ENCODE peak calls at places on chromosomes 6 and 20, in seven cellular contexts. Z is T-cell, C is activated gamma-delta T cell treated with Interleukin-2 at 50 U/mL for 16 hours, M is T-helper 9 cell, X is H54, O is B cell, W is endothelial cell. S is an unnamed sample.

GRCh38 chr20:54020348-54020747 is 50.0 kb downstream of the BCAS1 start:
- DNase-seq in Z (no peak), C (no peak), M (no peak), X (no peak), O (no peak), W (no peak), S (no peak)

GRCh38 chr20:20362774-20363435 is 5.0 kb upstream of the INSM1 start:
- DNase-seq in Z (no peak), C (no peak), M (no peak), X (no peak), O (peak; percentile 12), W (peak; percentile 32), S (peak; percentile 87)

GRCh38 chr6:162442675-162443074 is 284.9 kb downstream of the PRKN start:
- DNase-seq in Z (no peak), C (no peak), M (no peak), X (no peak), O (no peak), W (peak; percentile 56), S (peak; percentile 80)

GRCh38 chr6:156308604-156309003 is 468.6 kb upstream of the ARID1B start:
- DNase-seq in Z (no peak), C (no peak), M (no peak), X (no peak), O (no peak), W (no peak), S (no peak)

GRCh38 chr20:8646716-8647115 is 422.2 kb upstream of the PLCB4 start:
- DNase-seq in Z (no peak), C (no peak), M (no peak), X (no peak), O (no peak), W (no peak), S (no peak)

GRCh38 chr20:63580796-63581461 is 6.9 kb upstream of the HELZ2 start:
- DNase-seq in Z (peak; percentile 71), C (peak; percentile 71), M (peak; percentile 55), X (no peak), O (peak; percentile 77), W (peak; percentile 33), S (peak; percentile 55)

GRCh38 chr6:53483423-53484353 is 61.2 kb downstream of the GCLC start:
- DNase-seq in Z (no peak), C (no peak), M (no peak), X (no peak), O (peak; percentile 38), W (no peak), S (no peak)

GRCh38 chr20:54026300-54027064 is 43.9 kb downstream of the BCAS1 start:
- DNase-seq in Z (no peak), C (no peak), M (no peak), X (no peak), O (no peak), W (no peak), S (no peak)

GRCh38 chr6:44177691-44178423 is 19.2 kb downstream of the CAPN11 start:
- DNase-seq in Z (no peak), C (no peak), M (no peak), X (peak; percentile 75), O (no peak), W (no peak), S (peak; percentile 46)

GRCh38 chr20:14741616-14742015 is 404.2 kb upstream of the FLRT3 start:
- DNase-seq in Z (no peak), C (no peak), M (no peak), X (no peak), O (no peak), W (no peak), S (no peak)

GRCh38 chr20:62350098-62350628 is 16.9 kb downstream of the LAMA5 start:
- DNase-seq in Z (no peak), C (no peak), M (no peak), X (peak; percentile 75), O (no peak), W (no peak), S (no peak)

GRCh38 chr6:110938176-110938575 is 20.3 kb upstream of the GTF3C6 start:
- DNase-seq in Z (no peak), C (no peak), M (no peak), X (no peak), O (no peak), W (no peak), S (no peak)

GRCh38 chr6:144493035-144493910 is 208.1 kb downstream of the UTRN start:
- DNase-seq in Z (no peak), C (no peak), M (no peak), X (no peak), O (no peak), W (no peak), S (no peak)

GRCh38 chr6:164346631-164347030 is 932.1 kb downstream of the QKI start:
- DNase-seq in Z (no peak), C (no peak), M (no peak), X (no peak), O (no peak), W (no peak), S (no peak)

GRCh38 chr20:58518387-58518786 is 3.2 kb upstream of the APCDD1L start:
- DNase-seq in Z (no peak), C (no peak), M (no peak), X (no peak), O (no peak), W (no peak), S (no peak)

GRCh38 chr6:51384736-51385135 is 566.1 kb downstream of the TFAP2B start:
- DNase-seq in Z (no peak), C (no peak), M (no peak), X (no peak), O (no peak), W (no peak), S (no peak)

GRCh38 chr6:26205625-26206574 is 118.7 kb downstream of the HFE start:
- DNase-seq in Z (no peak), C (no peak), M (no peak), X (no peak), O (peak; percentile 70), W (no peak), S (no peak)

GRCh38 chr20:63071541-63072181 is 64.9 kb upstream of the BHLHE23 start:
- DNase-seq in Z (no peak), C (no peak), M (no peak), X (peak; percentile 76), O (peak; percentile 20), W (no peak), S (peak; percentile 62)

GRCh38 chr6:147684906-147685305 is 176.4 kb downstream of the SAMD5 start:
- DNase-seq in Z (no peak), C (no peak), M (no peak), X (no peak), O (no peak), W (no peak), S (no peak)

GRCh38 chr20:34337982-34338756 is 24.9 kb upstream of the ITCH start:
- DNase-seq in Z (no peak), C (peak; percentile 19), M (no peak), X (no peak), O (peak; percentile 44), W (no peak), S (no peak)

GRCh38 chr6:168385858-168386735 is 54.9 kb upstream of the SMOC2 start:
- DNase-seq in Z (no peak), C (no peak), M (no peak), X (no peak), O (no peak), W (no peak), S (no peak)

GRCh38 chr6:133671376-133671775 is 217.5 kb upstream of the TCF21 start:
- DNase-seq in Z (no peak), C (no peak), M (no peak), X (no peak), O (no peak), W (no peak), S (no peak)